ENCODE peak calls at places on chromosome X, in four cellular contexts. Y is dorsolateral prefrontal cortex, P is body of pancreas, N is GM10248. U is an unnamed sample.

GRCh38 chrX:349702-350101 is 31.1 kb upstream of the GTPBP6 start:
- DNase-seq in N (no peak), Y (no peak), P (no peak), U (no peak)

GRCh38 chrX:81957900-81958545 is 756.1 kb downstream of the SH3BGRL start:
- DNase-seq in N (peak), P (peak), Y (no peak), U (no peak)

GRCh38 chrX:85244411-85245210 is 820 bp downstream of the ZNF711 start:
- DNase-seq in Y (no peak), N (peak), P (peak), U (peak)

GRCh38 chrX:144730486-144730885 is 516.8 kb upstream of the SPANXN1 start:
- DNase-seq in N (no peak), P (no peak), Y (no peak), U (no peak)

GRCh38 chrX:154748712-154749339 is 2.1 kb downstream of the GAB3 start:
- DNase-seq in N (peak), Y (no peak), P (peak), U (peak)

GRCh38 chrX:44462851-44463250 is 79.8 kb downstream of the FUNDC1 start:
- DNase-seq in Y (no peak), P (peak), N (no peak), U (no peak)

GRCh38 chrX:104641176-104641575 is 75.2 kb downstream of the IL1RAPL2 start:
- DNase-seq in N (no peak), P (no peak), Y (no peak), U (peak)

GRCh38 chrX:119240356-119240755 is 4.3 kb downstream of the PGRMC1 start:
- DNase-seq in N (no peak), Y (no peak), P (no peak), U (no peak)

GRCh38 chrX:38278682-38279081 is 48.6 kb downstream of the RPGR start:
- DNase-seq in P (no peak), Y (no peak), N (no peak), U (no peak)

GRCh38 chrX:111095974-111096870 is at the start of gene PAK3:
- DNase-seq in Y (peak), N (no peak), P (peak), U (peak)

GRCh38 chrX:397575-397974 is 10.9 kb upstream of the PPP2R3B start:
- DNase-seq in P (peak), Y (no peak), N (no peak), U (no peak)

GRCh38 chrX:153770606-153771175 is 6.6 kb downstream of the PLXNB3 start:
- DNase-seq in N (no peak), P (no peak), Y (no peak), U (no peak)

GRCh38 chrX:119655125-119655524 is 37.8 kb downstream of the SEPTIN6 start:
- DNase-seq in P (peak), N (peak), Y (peak), U (no peak)

DNA sequence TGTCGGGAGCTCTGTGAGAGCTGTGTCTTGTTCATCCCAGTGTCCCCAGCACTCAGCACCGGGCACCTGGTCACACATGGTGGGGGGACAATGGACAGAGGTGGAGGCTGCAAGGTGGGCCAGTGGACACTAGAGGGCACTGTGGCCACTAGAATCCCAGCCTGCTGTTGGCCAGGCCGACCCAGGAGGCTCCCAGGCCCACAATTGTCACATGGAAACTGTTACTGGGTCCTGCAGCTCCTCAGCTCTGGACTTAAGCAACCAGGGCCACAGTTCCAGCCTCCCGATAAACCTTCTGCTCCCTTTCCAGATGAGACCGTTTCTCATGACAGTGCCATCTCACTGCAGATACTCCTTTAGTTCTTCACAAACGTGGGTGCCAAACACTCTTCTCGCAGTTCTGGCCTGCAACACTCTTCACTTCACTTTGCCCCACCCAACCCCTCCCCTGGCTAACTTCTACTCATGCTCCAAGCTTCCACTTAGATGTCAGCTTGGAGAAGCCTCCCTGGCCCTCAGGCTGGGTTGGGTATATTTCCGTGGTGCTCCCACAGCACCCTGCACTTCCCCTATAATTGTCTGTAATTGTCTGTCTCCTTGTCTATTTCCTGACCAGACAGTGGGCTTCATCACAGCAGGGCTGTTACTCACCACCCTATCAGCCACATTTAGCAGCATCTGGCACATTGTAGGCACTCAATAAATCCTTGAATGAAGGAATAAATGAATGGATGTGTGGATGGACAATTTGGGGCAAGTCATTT is 3.5 kb upstream of the IQSEC2 start:
- DNase-seq in N (peak), P (peak), Y (peak), U (peak)
- TF ChIP-seq CTCF in N (peak), P (peak), Y (peak), U (peak)

GRCh38 chrX:129606918-129607317 is 47.8 kb downstream of the APLN start:
- DNase-seq in N (peak), Y (no peak), P (peak), U (peak)
- TF ChIP-seq CTCF in N (peak), Y (peak), P (peak), U (peak)

GRCh38 chrX:136336623-136337022 is 35.9 kb downstream of the ADGRG4 start:
- DNase-seq in N (no peak), Y (no peak), P (no peak), U (no peak)
- TF ChIP-seq CTCF in N (no peak), Y (peak), P (no peak), U (peak)

GRCh38 chrX:113260474-113260873 is 419.8 kb upstream of the AMOT start:
- DNase-seq in N (no peak), P (no peak), Y (no peak), U (no peak)
- TF ChIP-seq CTCF in N (no peak), P (peak), Y (no peak), U (peak)

GRCh38 chrX:136674270-136674986 is 26.5 kb downstream of the CD40LG start:
- DNase-seq in N (no peak), P (no peak), Y (no peak), U (no peak)

GRCh38 chrX:136665258-136665900 is 17.4 kb downstream of the CD40LG start:
- DNase-seq in P (no peak), N (no peak), Y (no peak), U (no peak)

GRCh38 chrX:136666088-136666487 is 18.1 kb downstream of the CD40LG start:
- DNase-seq in Y (no peak), P (no peak), N (no peak), U (no peak)

GRCh38 chrX:136667446-136668168 is 19.6 kb downstream of the CD40LG start:
- DNase-seq in N (no peak), P (no peak), Y (no peak), U (no peak)

DNA sequence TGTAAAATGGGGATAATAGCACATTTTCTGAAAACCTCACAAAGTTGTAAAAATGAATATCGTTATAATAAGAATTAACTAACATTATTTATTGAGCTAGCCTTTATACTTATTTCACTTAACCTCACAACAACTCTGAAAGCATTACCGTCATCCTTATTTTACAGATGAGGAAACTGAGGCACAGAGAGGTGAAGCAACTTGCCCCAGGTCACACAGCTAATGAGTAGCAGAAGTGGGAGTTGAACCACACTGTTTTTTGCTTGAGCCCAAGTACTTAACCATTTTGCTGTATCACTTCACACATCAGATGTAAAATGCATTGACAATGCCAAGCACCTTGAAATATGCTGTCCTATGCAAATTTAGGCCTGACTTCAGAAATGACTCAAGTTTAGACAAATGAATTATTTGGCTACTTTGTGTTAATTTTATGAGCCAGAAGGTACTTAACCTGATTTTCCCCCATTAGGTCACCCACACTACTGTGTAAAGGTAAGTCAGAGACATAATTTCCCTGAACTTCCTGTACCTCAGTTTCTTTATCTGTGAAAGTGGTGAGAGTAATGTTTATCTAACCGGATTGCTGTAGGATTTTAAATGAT is 23.1 kb downstream of the CD40LG start:
- DNase-seq in P (no peak), Y (no peak), N (no peak), U (no peak)
- TF ChIP-seq CTCF in P (no peak), Y (no peak), N (no peak), U (no peak)